ENCODE peak calls at places on chromosomes 11 and 22, in five cellular contexts. One of them, this sample, is unnamed.

GRCh38 chr11:112219476-112220232 is 6.6 kb upstream of the PTS start:
- DNase-seq in activated CD4-positive, alpha-beta T cell treated with anti-CD3 and anti-CD28 coated beads for 24 hours: no peak
- DNase-seq in NT2/D1: peak
- DNase-seq in lung: no peak
- DNase-seq in foreskin fibroblast: peak
- DNase-seq in this sample: peak

GRCh38 chr11:113147249-113147648 is 167.1 kb upstream of the TTC12 start:
- DNase-seq in foreskin fibroblast: no peak
- DNase-seq in lung: no peak
- DNase-seq in activated CD4-positive, alpha-beta T cell treated with anti-CD3 and anti-CD28 coated beads for 24 hours: no peak
- DNase-seq in NT2/D1: peak
- DNase-seq in this sample: no peak

GRCh38 chr11:14193644-14194043 is 165.3 kb downstream of the RRAS2 start:
- DNase-seq in NT2/D1: no peak
- DNase-seq in lung: no peak
- DNase-seq in foreskin fibroblast: no peak
- DNase-seq in activated CD4-positive, alpha-beta T cell treated with anti-CD3 and anti-CD28 coated beads for 24 hours: no peak
- DNase-seq in this sample: no peak

GRCh38 chr11:8091671-8092070 is 10.7 kb downstream of the TUB start:
- DNase-seq in lung: no peak
- DNase-seq in activated CD4-positive, alpha-beta T cell treated with anti-CD3 and anti-CD28 coated beads for 24 hours: no peak
- DNase-seq in NT2/D1: no peak
- DNase-seq in foreskin fibroblast: no peak
- DNase-seq in this sample: no peak

GRCh38 chr11:2804701-2805387 is 80.7 kb downstream of the CDKN1C start:
- DNase-seq in activated CD4-positive, alpha-beta T cell treated with anti-CD3 and anti-CD28 coated beads for 24 hours: no peak
- DNase-seq in lung: peak
- DNase-seq in NT2/D1: no peak
- DNase-seq in foreskin fibroblast: no peak
- DNase-seq in this sample: peak

GRCh38 chr11:79610678-79611077 is 169.8 kb upstream of the TENM4 start:
- DNase-seq in foreskin fibroblast: no peak
- DNase-seq in activated CD4-positive, alpha-beta T cell treated with anti-CD3 and anti-CD28 coated beads for 24 hours: no peak
- DNase-seq in lung: no peak
- DNase-seq in NT2/D1: no peak
- DNase-seq in this sample: no peak

GRCh38 chr22:17101475-17102296 is 16.9 kb downstream of the IL17RA start:
- DNase-seq in activated CD4-positive, alpha-beta T cell treated with anti-CD3 and anti-CD28 coated beads for 24 hours: no peak
- DNase-seq in lung: no peak
- DNase-seq in NT2/D1: no peak
- DNase-seq in foreskin fibroblast: no peak
- DNase-seq in this sample: no peak

GRCh38 chr11:115605397-115606222 is 101.4 kb upstream of the CADM1 start:
- DNase-seq in activated CD4-positive, alpha-beta T cell treated with anti-CD3 and anti-CD28 coated beads for 24 hours: no peak
- DNase-seq in lung: no peak
- DNase-seq in NT2/D1: no peak
- DNase-seq in foreskin fibroblast: no peak
- DNase-seq in this sample: no peak

GRCh38 chr22:35564975-35565867 is 24.6 kb downstream of the RASD2 start:
- DNase-seq in activated CD4-positive, alpha-beta T cell treated with anti-CD3 and anti-CD28 coated beads for 24 hours: no peak
- DNase-seq in NT2/D1: no peak
- DNase-seq in lung: no peak
- DNase-seq in foreskin fibroblast: no peak
- DNase-seq in this sample: no peak

GRCh38 chr11:100445231-100445735 is 241.8 kb upstream of the ARHGAP42 start:
- DNase-seq in lung: no peak
- DNase-seq in foreskin fibroblast: no peak
- DNase-seq in activated CD4-positive, alpha-beta T cell treated with anti-CD3 and anti-CD28 coated beads for 24 hours: no peak
- DNase-seq in NT2/D1: no peak
- DNase-seq in this sample: peak

GRCh38 chr11:3123761-3124733 is 41.1 kb downstream of the OSBPL5 start:
- DNase-seq in foreskin fibroblast: peak
- DNase-seq in lung: peak
- DNase-seq in NT2/D1: no peak
- DNase-seq in activated CD4-positive, alpha-beta T cell treated with anti-CD3 and anti-CD28 coated beads for 24 hours: no peak
- DNase-seq in this sample: peak

GRCh38 chr11:71542856-71543743 is 5.1 kb upstream of the KRTAP5-9 start:
- DNase-seq in activated CD4-positive, alpha-beta T cell treated with anti-CD3 and anti-CD28 coated beads for 24 hours: no peak
- DNase-seq in NT2/D1: no peak
- DNase-seq in foreskin fibroblast: no peak
- DNase-seq in lung: no peak
- DNase-seq in this sample: no peak

GRCh38 chr11:118530180-118530682 is 761 bp upstream of the TMEM25 start:
- DNase-seq in lung: no peak
- DNase-seq in NT2/D1: no peak
- DNase-seq in foreskin fibroblast: no peak
- DNase-seq in activated CD4-positive, alpha-beta T cell treated with anti-CD3 and anti-CD28 coated beads for 24 hours: no peak
- DNase-seq in this sample: no peak

GRCh38 chr11:126989942-126990715 is 10.4 kb downstream of the KIRREL3 start:
- DNase-seq in activated CD4-positive, alpha-beta T cell treated with anti-CD3 and anti-CD28 coated beads for 24 hours: peak
- DNase-seq in lung: peak
- DNase-seq in NT2/D1: peak
- DNase-seq in foreskin fibroblast: peak
- DNase-seq in this sample: peak